ENCODE peak calls at places on chromosomes 3 and 15, in five cellular contexts. Z is dorsolateral prefrontal cortex, P is germinal center, V is HL-60, B is endothelial cell. C is an unnamed sample.

GRCh38 chr15:69400850-69401249 is 13.3 kb upstream of the KIF23 start:
- DNase-seq in Z (no peak), P (no peak), V (no peak), B (no peak), C (no peak)

GRCh38 chr15:85730001-85730820 is 64.5 kb downstream of the KLHL25 start:
- DNase-seq in Z (no peak), P (peak; percentile 68), V (peak; percentile 44), B (peak; percentile 36), C (peak; percentile 53)

GRCh38 chr15:76193934-76194333 is 117.3 kb downstream of the ETFA start:
- DNase-seq in Z (no peak), P (no peak), V (no peak), B (no peak), C (no peak)

GRCh38 chr3:16203031-16203430 is 28.6 kb downstream of the GALNT15 start:
- DNase-seq in Z (no peak), P (no peak), V (no peak), B (no peak), C (no peak)

GRCh38 chr3:102454101-102454625 is 19.3 kb downstream of the ZPLD1 start:
- DNase-seq in Z (no peak), P (no peak), V (no peak), B (no peak), C (no peak)

GRCh38 chr15:36887214-36888017 is 212.9 kb downstream of the MEIS2 start:
- DNase-seq in Z (no peak), P (no peak), V (no peak), B (no peak), C (no peak)

GRCh38 chr3:905217-905616 is 187.6 kb upstream of the CNTN6 start:
- DNase-seq in Z (no peak), P (no peak), V (no peak), B (no peak), C (no peak)

GRCh38 chr3:147653309-147653923 is 244.3 kb downstream of the ZIC1 start:
- DNase-seq in Z (no peak), P (no peak), V (no peak), B (no peak), C (no peak)

GRCh38 chr15:90084876-90085423 is 17.3 kb downstream of the IDH2 start:
- DNase-seq in Z (no peak), P (no peak), V (no peak), B (no peak), C (no peak)

GRCh38 chr3:127495821-127496220 is 94.7 kb downstream of the TPRA1 start:
- DNase-seq in Z (no peak), P (no peak), V (no peak), B (no peak), C (no peak)

GRCh38 chr15:39363761-39364586 is 216.9 kb upstream of the THBS1 start:
- DNase-seq in Z (no peak), P (no peak), V (no peak), B (no peak), C (no peak)

GRCh38 chr3:49399467-49399866 is 12.3 kb downstream of the RHOA start:
- DNase-seq in Z (no peak), P (no peak), V (no peak), B (no peak), C (no peak)

GRCh38 chr3:170081079-170081741 is 43.4 kb downstream of the GPR160 start:
- DNase-seq in Z (no peak), P (no peak), V (no peak), B (no peak), C (no peak)

GRCh38 chr15:70056091-70056680 is 41.5 kb downstream of the TLE3 start:
- DNase-seq in Z (peak; percentile 35), P (no peak), V (no peak), B (no peak), C (no peak)

GRCh38 chr3:150495149-150495548 is 51.1 kb downstream of the SERP1 start:
- DNase-seq in Z (no peak), P (no peak), V (peak; percentile 35), B (no peak), C (no peak)

GRCh38 chr15:56040081-56041035 is 46.9 kb upstream of the NEDD4 start:
- DNase-seq in Z (no peak), P (no peak), V (peak; percentile 38), B (no peak), C (peak; percentile 87)

GRCh38 chr3:151210676-151211381 is 7.8 kb upstream of the GPR171 start:
- DNase-seq in Z (no peak), P (no peak), V (peak; percentile 15), B (no peak), C (no peak)

GRCh38 chr3:161475905-161476304 is 20.7 kb upstream of the OTOL1 start:
- DNase-seq in Z (no peak), P (no peak), V (no peak), B (no peak), C (no peak)

GRCh38 chr3:23884481-23884880 is 32.3 kb downstream of the NKIRAS1 start:
- DNase-seq in Z (no peak), P (no peak), V (no peak), B (no peak), C (no peak)